ENCODE peak calls at places on chromosome 16, in four cellular contexts. V is HCT116, I is K562, M is HepG2. Y is an unnamed sample.

GRCh38 chr16:66696669-66697630 is at the start of gene CMTM4:
- DNase-seq in M (peak), V (peak), I (peak), Y (no peak)

GRCh38 chr16:69112285-69113129 is 7.1 kb downstream of the HAS3 start:
- DNase-seq in M (peak), I (peak), V (no peak), Y (no peak)

GRCh38 chr16:68086336-68086821 is 1.2 kb downstream of the NFATC3 start:
- DNase-seq in V (no peak), M (peak), I (no peak), Y (no peak)

GRCh38 chr16:84442416-84443145 is 61.9 kb downstream of the MEAK7 start:
- DNase-seq in M (no peak), I (no peak), V (no peak), Y (no peak)

GRCh38 chr16:17578921-17579876 is 108.4 kb upstream of the XYLT1 start:
- DNase-seq in V (peak), I (peak), M (peak), Y (peak)

GRCh38 chr16:29306201-29306600 is 100.3 kb downstream of the NPIPB11 start:
- DNase-seq in V (no peak), I (no peak), M (no peak), Y (no peak)

GRCh38 chr16:22284637-22285515 is 12.3 kb upstream of the POLR3E start:
- DNase-seq in I (no peak), M (no peak), V (no peak), Y (no peak)

GRCh38 chr16:15031179-15031578 is 24.7 kb downstream of the NTAN1 start:
- DNase-seq in I (no peak), M (no peak), V (no peak), Y (no peak)

GRCh38 chr16:30354423-30355143 is 525 bp downstream of the CD2BP2 start:
- DNase-seq in V (no peak), I (peak), M (no peak), Y (no peak)

GRCh38 chr16:10929853-10930754 is 12.2 kb downstream of the DEXI start:
- DNase-seq in I (no peak), M (no peak), V (no peak), Y (no peak)

GRCh38 chr16:24980077-24980793 is 34.9 kb downstream of the ARHGAP17 start:
- DNase-seq in I (no peak), V (no peak), M (no peak), Y (no peak)

GRCh38 chr16:88634141-88634993 is 4.0 kb upstream of the IL17C start:
- DNase-seq in M (no peak), I (peak), V (no peak), Y (no peak)

GRCh38 chr16:29811896-29812665 is at the start of gene PRRT2:
- DNase-seq in M (no peak), V (no peak), I (peak), Y (no peak)

GRCh38 chr16:11129378-11129781 is 126.6 kb downstream of the SOCS1 start:
- DNase-seq in M (no peak), V (no peak), I (no peak), Y (no peak)

GRCh38 chr16:71840052-71840451 is 5.7 kb upstream of the ATXN1L start:
- DNase-seq in M (no peak), V (no peak), I (no peak), Y (no peak)

GRCh38 chr16:58464047-58464915 is 35.7 kb upstream of the NDRG4 start:
- DNase-seq in M (no peak), I (no peak), V (no peak), Y (no peak)

GRCh38 chr16:79653337-79654000 is 52.9 kb upstream of the MAF start:
- DNase-seq in M (no peak), V (no peak), I (no peak), Y (no peak)

GRCh38 chr16:67240506-67240905 is 6.8 kb downstream of the FHOD1 start:
- DNase-seq in M (no peak), I (no peak), V (no peak), Y (no peak)

GRCh38 chr16:57679768-57680167 is 11.7 kb downstream of the ADGRG3 start:
- DNase-seq in V (no peak), I (peak), M (no peak), Y (no peak)

GRCh38 chr16:12092347-12092882 is 115.9 kb downstream of the SNX29 start:
- DNase-seq in M (peak), I (no peak), V (peak), Y (no peak)

GRCh38 chr16:30032083-30032819 is 1.2 kb upstream of the TLCD3B start:
- DNase-seq in M (peak), V (peak), I (peak), Y (no peak)

GRCh38 chr16:70158261-70158939 is 15.2 kb upstream of the CLEC18C start:
- DNase-seq in I (peak), V (no peak), M (no peak), Y (no peak)

GRCh38 chr16:58456193-58456592 is 43.8 kb upstream of the NDRG4 start:
- DNase-seq in I (no peak), V (no peak), M (peak), Y (no peak)

GRCh38 chr16:67447508-67448076 is 16.7 kb downstream of the HSD11B2 start:
- DNase-seq in V (peak), M (peak), I (peak), Y (no peak)

GRCh38 chr16:82987767-82988166 is 361.0 kb downstream of the CDH13 start:
- DNase-seq in I (no peak), M (no peak), V (no peak), Y (no peak)

GRCh38 chr16:7596285-7596684 is 263.6 kb downstream of the RBFOX1 start:
- DNase-seq in I (no peak), M (no peak), V (no peak), Y (no peak)

DNA sequence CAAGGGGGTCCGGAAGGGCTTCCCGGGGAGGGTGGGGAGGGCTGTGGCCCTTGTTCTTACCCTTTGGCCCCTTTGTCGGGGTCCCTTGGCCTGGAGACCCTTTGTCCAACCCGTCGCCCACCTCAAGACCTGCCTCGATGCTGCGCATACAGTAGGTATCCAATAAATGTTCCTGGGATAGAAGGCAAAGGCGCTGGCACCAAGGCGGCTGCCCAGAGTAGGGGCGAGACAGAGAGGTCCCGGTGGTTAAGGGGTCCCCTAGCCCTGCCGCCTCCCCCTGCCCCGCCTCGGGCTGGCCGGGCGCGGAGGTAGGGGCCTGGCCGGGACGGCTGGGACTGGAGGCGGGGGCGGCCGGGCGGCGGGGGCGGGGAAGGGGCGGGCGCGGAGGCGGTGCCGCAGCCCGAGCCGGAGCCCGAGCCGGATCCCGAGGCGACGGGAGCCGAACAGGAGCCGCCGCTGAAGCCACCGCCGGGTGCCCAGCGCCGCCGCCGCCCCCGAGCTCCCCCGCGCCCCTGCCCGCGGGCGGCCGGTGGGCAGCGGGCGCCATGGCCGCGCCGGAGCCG is at the start of gene NHERF2:
- DNase-seq in I (peak), V (no peak), M (no peak), Y (no peak)
- TF ChIP-seq TCF7L2 in I (no peak), V (no peak), M (no peak), Y (no peak)

DNA sequence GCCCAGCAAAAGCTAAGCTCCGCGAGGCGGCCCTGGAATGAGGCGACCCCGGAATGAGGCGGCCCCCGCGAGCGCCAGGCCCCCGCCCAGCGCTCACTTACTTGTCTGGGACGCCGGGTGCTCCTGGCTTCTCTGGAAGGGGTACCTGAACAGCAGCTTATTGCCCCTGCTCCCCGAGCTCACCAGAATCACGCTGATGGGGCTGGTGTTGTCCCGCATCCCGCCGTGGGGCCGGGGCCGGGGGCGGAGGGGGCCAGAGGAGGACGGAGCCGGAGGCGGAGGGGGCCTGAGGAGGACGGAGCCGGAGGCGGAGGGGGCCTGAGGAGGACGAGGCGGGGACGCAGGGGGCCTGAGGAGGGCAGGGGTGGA is 440 bp downstream of the NPRL3 start:
- DNase-seq in I (peak), M (no peak), V (no peak), Y (no peak)
- TF ChIP-seq TCF7L2 in I (no peak), M (no peak), V (no peak), Y (no peak)

DNA sequence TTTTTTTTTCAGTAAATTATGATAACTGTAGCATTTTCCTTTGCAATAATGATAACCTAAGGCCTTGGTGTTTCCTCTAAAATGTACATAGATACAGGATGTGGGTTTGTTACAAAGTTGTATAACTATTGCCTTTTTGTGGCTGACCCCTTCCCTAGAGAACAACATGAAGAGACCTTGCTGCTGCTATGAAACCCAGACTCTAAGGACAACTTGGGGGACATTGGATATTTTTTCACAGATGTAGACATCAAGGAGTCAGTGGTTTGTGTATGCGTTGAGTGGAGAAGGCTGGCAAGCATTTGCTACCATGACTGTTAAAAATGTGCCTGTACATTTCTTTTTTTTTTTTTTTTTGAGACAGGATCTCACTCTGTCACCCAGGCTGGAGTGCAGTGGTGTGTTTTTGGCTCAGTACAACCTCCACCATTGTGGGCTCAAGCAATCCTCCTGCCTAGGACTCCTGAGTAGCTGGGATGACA is 12.3 kb downstream of the HMOX2 start:
- DNase-seq in I (no peak), V (no peak), M (no peak), Y (no peak)
- TF ChIP-seq TCF7L2 in I (no peak), V (no peak), M (no peak), Y (no peak)

GRCh38 chr16:56517206-56517605 is 2.6 kb downstream of the BBS2 start:
- DNase-seq in V (no peak), I (no peak), M (no peak), Y (no peak)
- TF ChIP-seq TCF7L2 in V (no peak), I (no peak), M (no peak), Y (no peak)

GRCh38 chr16:86304868-86305267 is 205.5 kb upstream of the FOXF1 start:
- DNase-seq in I (no peak), M (no peak), V (no peak), Y (no peak)

GRCh38 chr16:86305440-86305839 is 204.9 kb upstream of the FOXF1 start:
- DNase-seq in M (no peak), V (no peak), I (no peak), Y (no peak)

GRCh38 chr16:86302710-86303109 is 207.6 kb upstream of the FOXF1 start:
- DNase-seq in I (no peak), M (no peak), V (no peak), Y (no peak)

GRCh38 chr16:86306046-86306644 is 204.2 kb upstream of the FOXF1 start:
- DNase-seq in V (no peak), M (no peak), I (no peak), Y (no peak)

GRCh38 chr16:86303787-86304685 is 206.3 kb upstream of the FOXF1 start:
- DNase-seq in M (no peak), I (no peak), V (no peak), Y (no peak)
- TF ChIP-seq TCF7L2 in M (no peak), I (no peak), V (no peak), Y (no peak)

DNA sequence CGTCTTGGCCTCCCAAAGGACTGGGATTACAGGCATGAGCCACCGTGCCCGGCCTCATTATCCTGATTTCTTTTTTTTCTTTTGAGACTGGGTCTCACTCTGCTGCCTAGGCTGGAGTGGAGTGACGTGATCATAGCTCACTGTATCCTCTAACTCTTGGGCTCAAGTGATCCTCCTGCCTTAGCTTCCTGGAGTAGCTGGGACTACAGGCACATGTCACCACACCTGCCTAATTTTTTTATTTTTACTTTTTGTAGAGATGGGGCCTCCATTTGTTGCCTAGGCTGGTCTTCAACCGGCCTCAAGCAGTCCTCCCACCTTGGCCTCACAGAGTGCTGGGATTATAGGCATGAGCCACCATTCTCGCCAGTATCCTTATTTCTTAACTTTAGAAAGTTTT is 3.5 kb downstream of the TENT4B start:
- DNase-seq in M (no peak), I (no peak), V (no peak), Y (no peak)
- TF ChIP-seq TCF7L2 in M (no peak), I (no peak), V (no peak), Y (no peak)

DNA sequence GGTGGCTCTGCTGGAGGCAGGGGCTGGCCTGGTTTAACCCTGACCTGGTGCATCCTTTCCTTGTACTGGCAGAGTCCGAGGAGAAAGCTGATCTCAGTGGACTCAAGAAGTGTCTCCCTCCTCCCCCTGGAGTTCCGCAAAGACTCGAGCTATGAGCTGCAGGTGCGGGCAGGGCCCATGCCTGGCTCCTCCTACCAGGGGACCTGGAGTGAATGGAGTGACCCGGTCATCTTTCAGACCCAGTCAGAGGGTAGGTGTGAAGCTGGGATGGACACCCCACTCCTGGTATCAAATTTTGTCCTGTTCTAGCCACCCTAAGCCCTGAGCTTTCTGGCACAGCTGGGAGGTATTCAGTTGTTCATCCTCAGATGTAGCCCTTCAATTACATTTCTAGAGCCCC is 42.5 kb downstream of the IL21R start:
- DNase-seq in I (no peak), V (no peak), M (no peak), Y (no peak)
- TF ChIP-seq TCF7L2 in I (no peak), V (no peak), M (no peak), Y (no peak)

Y was measured in Panc1.